ENCODE peak calls at places on chromosomes 6 and 20, in ten cellular contexts. P is thoracic aorta, L is upper lobe of left lung, K is psoas muscle, Q is adipocyte, F is tibial nerve, A is H7, M is neural progenitor cell, I is SK-N-SH, S is endothelial cell of umbilical vein. N is an unnamed sample. For H3K27me3, the result is how much of the 10 kb centered on the place peaks cover.

GRCh38 chr20:44495257-44495656 is 19.6 kb downstream of the TTPAL start:
- DNase-seq in P (no peak), L (no peak), K (no peak), Q (peak), F (no peak), A (no peak), M (no peak), I (no peak), S (no peak), N (no peak)

GRCh38 chr20:18057994-18058349 is 256 bp upstream of the OVOL2 start:
- DNase-seq in P (no peak), L (no peak), K (no peak), Q (no peak), F (no peak), A (no peak), M (peak), I (peak), S (no peak), N (no peak)

GRCh38 chr6:160203522-160203921 is 55.1 kb downstream of the SLC22A2 start:
- DNase-seq in P (no peak), L (no peak), K (no peak), Q (no peak), F (no peak), A (no peak), M (no peak), I (no peak), S (no peak), N (no peak)

GRCh38 chr20:61332016-61332975 is 80.2 kb downstream of the CDH4 start:
- DNase-seq in P (no peak), L (no peak), K (no peak), Q (no peak), F (no peak), A (no peak), M (no peak), I (no peak), S (no peak), N (no peak)

GRCh38 chr20:46076806-46077205 is 13.0 kb downstream of the NCOA5 start:
- DNase-seq in P (no peak), L (no peak), K (no peak), Q (no peak), F (no peak), A (no peak), M (no peak), I (no peak), S (no peak), N (no peak)

GRCh38 chr6:110939429-110939828 is 19.1 kb upstream of the GTF3C6 start:
- DNase-seq in P (no peak), L (no peak), K (no peak), Q (no peak), F (no peak), A (no peak), M (no peak), I (no peak), S (peak), N (no peak)

GRCh38 chr6:149563203-149563927 is 2.8 kb upstream of the GINM1 start:
- DNase-seq in P (no peak), L (no peak), K (no peak), Q (peak), F (no peak), A (no peak), M (no peak), I (no peak), S (peak), N (no peak)

GRCh38 chr6:87756858-87757257 is 54.8 kb upstream of the AKIRIN2 start:
- DNase-seq in P (no peak), L (no peak), K (no peak), Q (peak), F (no peak), A (no peak), M (no peak), I (no peak), S (peak), N (peak)

GRCh38 chr6:55445648-55446204 is 118.5 kb downstream of the GFRAL start:
- DNase-seq in P (no peak), L (no peak), K (no peak), Q (peak), F (no peak), A (peak), M (peak), I (peak), S (peak), N (no peak)

GRCh38 chr6:108463789-108464188 is 96.9 kb upstream of the FOXO3 start:
- DNase-seq in P (no peak), L (no peak), K (no peak), Q (no peak), F (no peak), A (no peak), M (no peak), I (no peak), S (peak), N (no peak)

GRCh38 chr6:119096683-119097310 is 18.3 kb upstream of the FAM184A start:
- DNase-seq in P (no peak), L (no peak), K (peak), Q (peak), F (peak), A (no peak), M (no peak), I (no peak), S (peak), N (peak)

GRCh38 chr6:75170666-75171065 is 35.2 kb downstream of the COL12A1 start:
- DNase-seq in P (no peak), L (no peak), K (no peak), Q (peak), F (no peak), A (no peak), M (no peak), I (no peak), S (peak), N (no peak)

GRCh38 chr20:40416274-40416673 is 272.8 kb downstream of the MAFB start:
- DNase-seq in P (no peak), L (no peak), K (no peak), Q (no peak), F (no peak), A (no peak), M (no peak), I (no peak), S (no peak), N (no peak)

GRCh38 chr6:95176322-95176721 is 401.0 kb upstream of the MANEA start:
- DNase-seq in P (no peak), L (no peak), K (no peak), Q (no peak), F (no peak), A (no peak), M (no peak), I (no peak), S (no peak), N (no peak)

GRCh38 chr20:16434087-16434664 is 139.1 kb downstream of the KIF16B start:
- DNase-seq in P (no peak), L (no peak), K (peak), Q (peak), F (peak), A (peak), M (peak), I (peak), S (peak), N (peak)

GRCh38 chr6:44285552-44286284 is 15.5 kb downstream of the TMEM151B start:
- DNase-seq in P (no peak), L (no peak), K (no peak), Q (peak), F (no peak), A (peak), M (peak), I (no peak), S (no peak), N (no peak)

GRCh38 chr6:25833136-25833535 is 1.3 kb upstream of the SLC17A1 start:
- DNase-seq in P (no peak), L (no peak), K (no peak), Q (no peak), F (no peak), A (no peak), M (no peak), I (no peak), S (no peak), N (no peak)

GRCh38 chr20:48822879-48823385 is 4.9 kb downstream of the PREX1 start:
- DNase-seq in P (no peak), L (no peak), K (no peak), Q (no peak), F (no peak), A (peak), M (no peak), I (no peak), S (no peak), N (no peak)

GRCh38 chr20:64136004-64136710 is 28.1 kb upstream of the MYT1 start:
- DNase-seq in P (no peak), L (no peak), K (no peak), Q (no peak), F (no peak), A (peak), M (no peak), I (no peak), S (no peak), N (no peak)

GRCh38 chr6:132919476-132919875 is 105.1 kb downstream of the RPS12 start:
- DNase-seq in P (no peak), L (no peak), K (peak), Q (peak), F (peak), A (no peak), M (no peak), I (no peak), S (peak), N (peak)

DNA sequence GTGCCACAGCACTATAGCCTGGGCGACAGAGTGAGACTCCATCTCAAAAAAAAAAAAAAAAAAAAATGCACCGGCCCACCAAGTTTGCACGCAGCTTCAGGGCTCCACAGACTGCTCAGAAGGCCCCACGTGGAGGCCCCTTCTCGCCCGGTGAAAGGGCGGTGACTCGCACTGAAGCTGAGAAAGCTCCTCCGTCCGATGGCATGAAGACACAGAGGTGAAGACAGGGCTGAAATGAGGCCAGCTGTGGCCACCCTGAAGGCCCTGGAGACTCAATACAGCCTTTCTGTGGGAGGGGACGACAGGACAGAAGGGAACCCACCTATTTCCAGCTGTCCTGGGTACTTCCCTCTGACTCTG is 84.0 kb downstream of the PTPN1 start:
- DNase-seq in P (no peak), L (no peak), K (no peak), Q (no peak), F (no peak), A (peak), M (no peak), I (no peak), S (no peak), N (no peak)
- H3K27me3 ChIP-seq in P (under half), L (under half), K (under half), Q (under half), F (under half), A (under half), M (under half), I (under half), S (under half), N (under half)

GRCh38 chr6:916160-916559 is 223.2 kb upstream of the EXOC2 start:
- DNase-seq in P (no peak), L (no peak), K (no peak), Q (no peak), F (no peak), A (no peak), M (no peak), I (no peak), S (no peak), N (no peak)

GRCh38 chr6:907928-908327 is 215.0 kb upstream of the EXOC2 start:
- DNase-seq in P (no peak), L (no peak), K (no peak), Q (no peak), F (no peak), A (no peak), M (no peak), I (no peak), S (no peak), N (no peak)

GRCh38 chr6:917296-917695 is 224.4 kb upstream of the EXOC2 start:
- DNase-seq in P (no peak), L (no peak), K (no peak), Q (no peak), F (no peak), A (no peak), M (no peak), I (no peak), S (no peak), N (no peak)

GRCh38 chr6:917939-918338 is 225.0 kb upstream of the EXOC2 start:
- DNase-seq in P (no peak), L (no peak), K (no peak), Q (no peak), F (no peak), A (no peak), M (no peak), I (no peak), S (no peak), N (no peak)

GRCh38 chr6:912871-913663 is 220.1 kb upstream of the EXOC2 start:
- DNase-seq in P (no peak), L (no peak), K (no peak), Q (peak), F (peak), A (peak), M (peak), I (no peak), S (no peak), N (no peak)
- H3K27me3 ChIP-seq in P (under half), L (under half), K (under half), Q (under half), F (under half), A (under half), M (under half), I (under half), S (under half), N (under half)

GRCh38 chr20:674936-675452 is 608 bp downstream of the SCRT2 start:
- DNase-seq in P (no peak), L (no peak), K (no peak), Q (no peak), F (no peak), A (no peak), M (no peak), I (peak), S (no peak), N (no peak)

GRCh38 chr20:671252-672030 is 4.2 kb downstream of the SCRT2 start:
- DNase-seq in P (no peak), L (no peak), K (no peak), Q (no peak), F (no peak), A (no peak), M (no peak), I (no peak), S (no peak), N (no peak)

GRCh38 chr20:675453-676314 is at the start of gene SCRT2:
- DNase-seq in P (no peak), L (peak), K (peak), Q (peak), F (peak), A (peak), M (peak), I (peak), S (peak), N (peak)

GRCh38 chr20:673606-674005 is 2.0 kb downstream of the SCRT2 start:
- DNase-seq in P (no peak), L (no peak), K (no peak), Q (no peak), F (no peak), A (no peak), M (no peak), I (peak), S (no peak), N (no peak)

GRCh38 chr20:672975-673604 is 2.5 kb downstream of the SCRT2 start:
- DNase-seq in P (no peak), L (no peak), K (no peak), Q (no peak), F (no peak), A (peak), M (no peak), I (peak), S (no peak), N (no peak)
- H3K27me3 ChIP-seq in P (under half), L (under half), K (under half), Q (half or more), F (under half), A (under half), M (half or more), I (under half), S (under half), N (half or more)

DNA sequence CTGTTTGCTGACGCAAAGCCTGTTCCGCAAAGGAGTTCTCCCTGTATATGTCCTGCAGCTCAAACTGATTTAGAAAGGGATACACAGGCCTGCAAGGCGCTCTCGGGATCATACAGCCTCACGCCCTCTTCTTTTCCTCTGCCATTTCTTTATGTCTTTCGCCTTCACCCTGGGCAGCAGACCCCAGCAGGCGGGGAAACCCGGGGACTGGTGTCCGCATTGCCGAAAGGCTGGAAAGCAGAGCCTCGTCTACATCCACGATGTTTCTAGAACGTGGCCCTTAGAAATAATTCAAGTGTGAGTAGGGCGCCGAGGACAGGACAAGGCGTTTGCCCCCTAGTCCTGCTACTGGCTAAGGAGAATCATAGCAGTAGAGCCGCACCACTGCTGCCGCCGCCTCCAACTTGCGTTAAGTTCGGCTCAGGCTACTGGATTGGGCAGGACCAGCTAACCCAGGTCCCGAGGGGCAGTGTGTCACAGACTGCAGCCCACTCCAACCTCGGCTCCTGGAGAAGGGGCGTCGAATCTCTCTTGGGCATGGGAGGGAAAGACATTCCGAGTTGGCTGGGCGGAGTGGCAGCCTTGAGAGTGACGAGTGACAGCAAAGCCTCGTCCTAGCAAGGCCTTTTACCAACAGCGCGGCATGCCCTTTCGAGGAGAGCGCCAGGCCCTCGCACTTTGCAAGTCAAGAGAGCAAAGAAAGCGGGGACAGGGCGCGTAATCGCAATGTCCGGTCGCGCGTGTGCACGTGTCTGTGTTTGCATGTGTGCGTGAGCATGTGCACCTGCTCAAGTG is 2.6 kb upstream of the TBX18 start:
- DNase-seq in P (no peak), L (peak), K (no peak), Q (no peak), F (no peak), A (peak), M (peak), I (no peak), S (no peak), N (peak)
- H3K27me3 ChIP-seq in P (under half), L (under half), K (under half), Q (under half), F (under half), A (half or more), M (half or more), I (half or more), S (under half), N (under half)

DNA sequence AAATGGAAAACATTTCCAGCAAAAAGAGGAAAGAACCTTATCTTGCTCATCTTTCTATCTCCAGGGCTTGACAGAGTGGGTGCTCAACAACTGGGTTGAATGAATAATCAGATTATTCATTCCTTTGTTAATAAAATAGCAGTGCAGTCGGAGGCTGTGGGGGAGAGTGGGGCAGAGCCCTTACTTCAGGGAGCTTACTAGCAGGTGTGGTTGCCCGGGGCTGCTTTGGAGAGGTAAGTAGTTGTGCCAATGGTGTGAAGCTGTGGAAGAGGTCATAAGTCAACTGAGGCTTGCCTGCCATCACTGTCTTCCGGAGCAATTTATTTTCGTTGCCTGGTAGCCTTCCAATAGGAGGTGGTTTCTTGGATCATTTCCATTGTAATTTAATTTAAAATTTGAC is 51.2 kb downstream of the ZDHHC14 start:
- DNase-seq in P (no peak), L (no peak), K (no peak), Q (no peak), F (no peak), A (peak), M (no peak), I (no peak), S (no peak), N (no peak)
- H3K27me3 ChIP-seq in P (under half), L (under half), K (under half), Q (under half), F (under half), A (under half), M (under half), I (under half), S (under half), N (under half)

GRCh38 chr6:50836231-50836630 is 17.6 kb downstream of the TFAP2B start:
- DNase-seq in P (no peak), L (peak), K (no peak), Q (no peak), F (no peak), A (no peak), M (peak), I (no peak), S (no peak), N (no peak)
- H3K27me3 ChIP-seq in P (under half), L (under half), K (under half), Q (half or more), F (under half), A (half or more), M (half or more), I (under half), S (under half), N (half or more)

GRCh38 chr20:37956099-37956498 is 53.2 kb downstream of the VSTM2L start:
- DNase-seq in P (no peak), L (no peak), K (no peak), Q (peak), F (no peak), A (no peak), M (no peak), I (no peak), S (no peak), N (peak)

GRCh38 chr20:37954626-37955025 is 51.7 kb downstream of the VSTM2L start:
- DNase-seq in P (no peak), L (no peak), K (no peak), Q (no peak), F (no peak), A (no peak), M (no peak), I (no peak), S (no peak), N (peak)

GRCh38 chr20:37955511-37955910 is 52.6 kb downstream of the VSTM2L start:
- DNase-seq in P (no peak), L (no peak), K (no peak), Q (no peak), F (no peak), A (no peak), M (no peak), I (no peak), S (no peak), N (peak)

GRCh38 chr20:37961016-37961415 is 58.1 kb downstream of the VSTM2L start:
- DNase-seq in P (no peak), L (no peak), K (no peak), Q (no peak), F (no peak), A (no peak), M (no peak), I (no peak), S (no peak), N (no peak)

GRCh38 chr20:37958856-37959255 is 55.9 kb downstream of the VSTM2L start:
- DNase-seq in P (no peak), L (no peak), K (no peak), Q (no peak), F (no peak), A (no peak), M (no peak), I (no peak), S (no peak), N (no peak)
- H3K27me3 ChIP-seq in P (under half), L (under half), K (under half), Q (under half), F (under half), A (under half), M (under half), I (under half), S (under half), N (under half)

GRCh38 chr6:90273863-90274262 is 22.8 kb downstream of the BACH2 start:
- DNase-seq in P (no peak), L (no peak), K (no peak), Q (no peak), F (no peak), A (no peak), M (no peak), I (no peak), S (no peak), N (no peak)

GRCh38 chr6:90278129-90278528 is 18.5 kb downstream of the BACH2 start:
- DNase-seq in P (no peak), L (no peak), K (no peak), Q (no peak), F (no peak), A (no peak), M (no peak), I (no peak), S (no peak), N (no peak)

GRCh38 chr6:90274481-90275030 is 22.1 kb downstream of the BACH2 start:
- DNase-seq in P (no peak), L (no peak), K (no peak), Q (no peak), F (no peak), A (no peak), M (peak), I (no peak), S (no peak), N (no peak)

GRCh38 chr6:90271831-90272230 is 24.8 kb downstream of the BACH2 start:
- DNase-seq in P (no peak), L (no peak), K (no peak), Q (no peak), F (no peak), A (no peak), M (no peak), I (no peak), S (no peak), N (no peak)

GRCh38 chr6:90277301-90278011 is 19.2 kb downstream of the BACH2 start:
- DNase-seq in P (no peak), L (no peak), K (no peak), Q (no peak), F (no peak), A (no peak), M (no peak), I (no peak), S (no peak), N (no peak)
- H3K27me3 ChIP-seq in P (under half), L (under half), K (under half), Q (under half), F (under half), A (under half), M (under half), I (under half), S (under half), N (under half)

N was measured in tibial artery.